ENCODE peak calls at places on chromosome 9, in five cellular contexts. One of them, this sample, is unnamed.

GRCh38 chr9:116282598-116282997 is 129.0 kb downstream of the PAPPA start:
- DNase-seq in effector CD4-positive, alpha-beta T cell: no peak
- DNase-seq in osteocyte: no peak
- DNase-seq in fibroblast of mammary gland: no peak
- DNase-seq in NCI-H1105 treated with DMSO at 0.1 percent for 48 hours: peak; percentile 70
- DNase-seq in this sample: no peak

GRCh38 chr9:1929722-1930621 is 85.2 kb upstream of the SMARCA2 start:
- DNase-seq in osteocyte: no peak
- DNase-seq in effector CD4-positive, alpha-beta T cell: no peak
- DNase-seq in NCI-H1105 treated with DMSO at 0.1 percent for 48 hours: no peak
- DNase-seq in fibroblast of mammary gland: no peak
- DNase-seq in this sample: no peak

GRCh38 chr9:114107286-114108001 is 8.4 kb upstream of the KIF12 start:
- DNase-seq in fibroblast of mammary gland: no peak
- DNase-seq in NCI-H1105 treated with DMSO at 0.1 percent for 48 hours: no peak
- DNase-seq in effector CD4-positive, alpha-beta T cell: no peak
- DNase-seq in osteocyte: no peak
- DNase-seq in this sample: no peak

GRCh38 chr9:78325343-78325742 is 28.4 kb downstream of the PSAT1 start:
- DNase-seq in effector CD4-positive, alpha-beta T cell: no peak
- DNase-seq in NCI-H1105 treated with DMSO at 0.1 percent for 48 hours: peak; percentile 76
- DNase-seq in osteocyte: no peak
- DNase-seq in fibroblast of mammary gland: peak; percentile 59
- DNase-seq in this sample: peak; percentile 86

GRCh38 chr9:125439434-125440272 is 178.0 kb downstream of the GAPVD1 start:
- DNase-seq in fibroblast of mammary gland: no peak
- DNase-seq in NCI-H1105 treated with DMSO at 0.1 percent for 48 hours: no peak
- DNase-seq in effector CD4-positive, alpha-beta T cell: no peak
- DNase-seq in osteocyte: no peak
- DNase-seq in this sample: no peak

GRCh38 chr9:14198544-14199510 is 115.1 kb downstream of the NFIB start:
- DNase-seq in NCI-H1105 treated with DMSO at 0.1 percent for 48 hours: peak; percentile 31
- DNase-seq in effector CD4-positive, alpha-beta T cell: no peak
- DNase-seq in fibroblast of mammary gland: peak; percentile 79
- DNase-seq in osteocyte: no peak
- DNase-seq in this sample: peak; percentile 48

GRCh38 chr9:96031962-96032534 is 156.6 kb downstream of the ERCC6L2 start:
- DNase-seq in effector CD4-positive, alpha-beta T cell: no peak
- DNase-seq in osteocyte: no peak
- DNase-seq in NCI-H1105 treated with DMSO at 0.1 percent for 48 hours: no peak
- DNase-seq in fibroblast of mammary gland: no peak
- DNase-seq in this sample: no peak

GRCh38 chr9:111759762-111760639 is 34.7 kb downstream of the SHOC1 start:
- DNase-seq in fibroblast of mammary gland: peak; percentile 88
- DNase-seq in effector CD4-positive, alpha-beta T cell: peak; percentile 49
- DNase-seq in osteocyte: no peak
- DNase-seq in NCI-H1105 treated with DMSO at 0.1 percent for 48 hours: peak; percentile 63
- DNase-seq in this sample: peak; percentile 90

GRCh38 chr9:121620777-121621437 is 30.5 kb upstream of the DAB2IP start:
- DNase-seq in effector CD4-positive, alpha-beta T cell: no peak
- DNase-seq in fibroblast of mammary gland: peak; percentile 22
- DNase-seq in NCI-H1105 treated with DMSO at 0.1 percent for 48 hours: peak; percentile 23
- DNase-seq in osteocyte: no peak
- DNase-seq in this sample: no peak

GRCh38 chr9:2216591-2216990 is 201.4 kb downstream of the SMARCA2 start:
- DNase-seq in NCI-H1105 treated with DMSO at 0.1 percent for 48 hours: no peak
- DNase-seq in osteocyte: no peak
- DNase-seq in fibroblast of mammary gland: no peak
- DNase-seq in effector CD4-positive, alpha-beta T cell: no peak
- DNase-seq in this sample: peak; percentile 52

GRCh38 chr9:21017092-21017491 is 14.3 kb downstream of the HACD4 start:
- DNase-seq in osteocyte: no peak
- DNase-seq in fibroblast of mammary gland: peak; percentile 90
- DNase-seq in NCI-H1105 treated with DMSO at 0.1 percent for 48 hours: no peak
- DNase-seq in effector CD4-positive, alpha-beta T cell: no peak
- DNase-seq in this sample: peak; percentile 69

GRCh38 chr9:89483592-89484474 is 14.1 kb downstream of the SEMA4D start:
- DNase-seq in osteocyte: no peak
- DNase-seq in NCI-H1105 treated with DMSO at 0.1 percent for 48 hours: no peak
- DNase-seq in fibroblast of mammary gland: no peak
- DNase-seq in effector CD4-positive, alpha-beta T cell: peak; percentile 65
- DNase-seq in this sample: no peak

GRCh38 chr9:80615964-80616363 is 1044.2 kb downstream of the TLE4 start:
- DNase-seq in effector CD4-positive, alpha-beta T cell: no peak
- DNase-seq in fibroblast of mammary gland: peak; percentile 48
- DNase-seq in NCI-H1105 treated with DMSO at 0.1 percent for 48 hours: no peak
- DNase-seq in osteocyte: no peak
- DNase-seq in this sample: no peak

GRCh38 chr9:93646640-93647178 is 70.3 kb downstream of the PHF2 start:
- DNase-seq in fibroblast of mammary gland: no peak
- DNase-seq in NCI-H1105 treated with DMSO at 0.1 percent for 48 hours: no peak
- DNase-seq in osteocyte: no peak
- DNase-seq in effector CD4-positive, alpha-beta T cell: no peak
- DNase-seq in this sample: no peak

GRCh38 chr9:34986541-34987047 is 3.0 kb upstream of the DNAJB5 start:
- DNase-seq in osteocyte: no peak
- DNase-seq in fibroblast of mammary gland: no peak
- DNase-seq in NCI-H1105 treated with DMSO at 0.1 percent for 48 hours: peak; percentile 16
- DNase-seq in effector CD4-positive, alpha-beta T cell: peak; percentile 61
- DNase-seq in this sample: no peak

GRCh38 chr9:16230731-16231130 is 639.7 kb downstream of the BNC2 start:
- DNase-seq in fibroblast of mammary gland: no peak
- DNase-seq in effector CD4-positive, alpha-beta T cell: no peak
- DNase-seq in NCI-H1105 treated with DMSO at 0.1 percent for 48 hours: peak; percentile 92
- DNase-seq in osteocyte: no peak
- DNase-seq in this sample: no peak

This sample was measured in LHCN-M2.